ENCODE peak calls at places on chromosomes 11 and 22, in five cellular contexts. X, U, L, C and N are unnamed samples.

GRCh38 chr11:121929581-121929980 is 186.4 kb downstream of the BLID start:
- DNase-seq in C (peak; percentile 45), U (peak; percentile 74), X (no peak), L (no peak), N (no peak)

GRCh38 chr11:111539426-111540113 is 950 bp upstream of the LAYN start:
- DNase-seq in C (no peak), U (no peak), X (no peak), L (no peak), N (no peak)

GRCh38 chr22:30655532-30655931 is 12.1 kb downstream of the DUSP18 start:
- DNase-seq in U (no peak), X (no peak), L (no peak), C (no peak), N (no peak)

GRCh38 chr11:61587951-61588695 is 7.2 kb upstream of the SYT7 start:
- DNase-seq in U (peak; percentile 76), L (no peak), C (peak; percentile 75), X (peak; percentile 79), N (peak; percentile 69)

GRCh38 chr22:50008151-50009040 is 4.2 kb downstream of the IL17REL start:
- DNase-seq in X (no peak), U (no peak), L (no peak), C (peak; percentile 21), N (no peak)

GRCh38 chr22:44729391-44730012 is 22.9 kb upstream of the ARHGAP8 start:
- DNase-seq in C (peak; percentile 68), X (no peak), U (no peak), L (no peak), N (no peak)

GRCh38 chr11:135035282-135035681 is 623.2 kb upstream of the B3GAT1 start:
- DNase-seq in U (no peak), X (no peak), C (no peak), L (no peak), N (no peak)

GRCh38 chr11:111359223-111360149 is 19.6 kb downstream of the POU2AF1 start:
- DNase-seq in U (no peak), X (no peak), C (no peak), L (no peak), N (no peak)

GRCh38 chr11:126115253-126115540 is 52.5 kb upstream of the CDON start:
- DNase-seq in C (peak; percentile 68), X (no peak), L (no peak), U (no peak), N (no peak)

GRCh38 chr11:126113963-126114362 is 51.3 kb upstream of the CDON start:
- DNase-seq in C (no peak), U (no peak), X (no peak), L (no peak), N (no peak)

GRCh38 chr11:126113515-126113957 is 50.9 kb upstream of the CDON start:
- DNase-seq in X (no peak), U (peak; percentile 28), C (peak; percentile 94), L (no peak), N (no peak)

GRCh38 chr11:126114486-126115252 is 52.0 kb upstream of the CDON start:
- DNase-seq in C (no peak), U (no peak), X (no peak), L (no peak), N (no peak)

GRCh38 chr11:126115820-126116319 is 53.2 kb upstream of the CDON start:
- DNase-seq in U (peak; percentile 42), L (no peak), X (peak; percentile 27), C (peak; percentile 90), N (no peak)
- TF ChIP-seq CTCF in U (peak; percentile 30), L (no peak), X (no peak), C (peak; percentile 26), N (no peak)

GRCh38 chr11:77094841-77095365 is 7.7 kb upstream of the OMP start:
- DNase-seq in C (no peak), X (no peak), L (no peak), U (no peak), N (no peak)
- TF ChIP-seq CTCF in C (no peak), X (no peak), L (no peak), U (no peak), N (no peak)

GRCh38 chr22:22928666-22929380 is 41.2 kb downstream of the IGLL5 start:
- DNase-seq in C (peak; percentile 68), X (peak; percentile 67), U (no peak), L (peak; percentile 92), N (peak; percentile 89)

GRCh38 chr22:22930222-22930497 is 42.5 kb downstream of the IGLL5 start:
- DNase-seq in X (no peak), C (no peak), U (no peak), L (no peak), N (no peak)

GRCh38 chr22:22927888-22928665 is 40.5 kb downstream of the IGLL5 start:
- DNase-seq in L (no peak), U (no peak), X (peak; percentile 64), C (no peak), N (no peak)

GRCh38 chr22:22930571-22931556 is 43.2 kb downstream of the IGLL5 start:
- DNase-seq in U (no peak), C (no peak), X (no peak), L (peak; percentile 60), N (no peak)

DNA sequence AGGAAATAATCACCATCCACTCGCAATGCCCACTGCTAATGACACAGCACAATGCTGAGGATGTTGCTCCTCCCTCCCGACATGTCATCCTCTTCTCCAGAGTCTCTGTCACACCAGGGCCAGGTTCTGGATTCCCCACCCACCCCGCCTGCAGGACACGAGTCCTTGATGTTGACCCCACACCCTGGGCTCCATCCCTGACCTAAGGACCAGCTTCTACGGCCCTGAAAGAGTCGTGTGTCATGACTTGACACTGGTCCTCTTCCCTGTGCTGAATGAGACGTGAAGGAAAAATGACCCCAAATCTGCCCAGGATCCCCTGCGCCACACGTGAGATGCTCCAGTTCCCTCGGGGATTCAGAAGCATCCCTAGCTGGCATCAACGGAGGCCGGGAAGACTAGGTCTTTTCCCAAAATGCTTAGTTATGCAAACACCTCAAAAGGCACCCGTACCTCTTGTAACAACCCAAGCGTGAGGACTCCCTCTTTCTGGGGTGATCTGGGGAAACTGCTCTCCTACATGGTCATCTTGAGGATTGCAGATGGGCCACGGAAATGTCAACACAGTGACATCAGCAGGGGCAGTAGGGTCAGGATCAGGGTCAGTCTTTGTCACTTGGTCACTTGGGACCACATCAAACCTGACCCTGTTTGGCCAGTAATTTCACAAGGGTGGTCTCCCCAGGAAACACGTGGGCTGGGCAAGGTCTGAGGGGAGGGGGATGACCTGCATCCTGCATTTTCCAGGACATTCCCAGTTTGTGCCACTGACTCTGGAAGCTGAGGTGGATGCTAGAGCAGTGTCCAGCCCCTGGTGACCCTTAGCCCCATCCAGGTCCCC is 42.0 kb downstream of the IGLL5 start:
- DNase-seq in L (peak; percentile 69), U (no peak), X (peak; percentile 65), C (no peak), N (no peak)
- TF ChIP-seq CTCF in L (no peak), U (no peak), X (peak; percentile 18), C (no peak), N (no peak)

DNA sequence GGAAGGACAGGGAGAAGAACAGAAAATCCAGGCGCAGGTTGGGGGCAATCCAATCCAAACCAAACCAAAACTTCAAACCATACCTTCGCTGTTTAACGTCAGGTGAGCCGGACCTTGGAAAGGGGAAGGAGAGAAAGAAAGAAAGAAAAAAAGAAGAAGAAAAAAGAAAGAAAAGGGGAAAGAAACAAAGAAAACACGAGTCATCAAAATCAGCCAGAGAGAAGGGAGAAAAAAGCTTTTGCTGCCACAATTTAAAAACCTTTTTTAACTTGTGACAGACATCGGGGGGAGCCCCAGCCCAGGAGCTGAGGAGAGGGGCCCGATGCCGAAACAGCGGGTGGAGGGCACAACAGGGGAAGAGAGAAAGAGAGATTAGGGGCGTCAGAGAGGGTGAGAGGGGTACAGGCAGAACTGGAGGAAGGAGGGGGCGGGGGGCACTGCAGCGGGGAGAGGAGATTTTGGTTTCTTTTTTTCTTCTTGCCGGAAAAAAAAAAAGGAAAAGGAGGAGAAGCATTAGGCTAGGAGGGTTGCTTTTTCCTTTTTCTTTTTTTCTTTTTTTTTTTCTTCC is 30.1 kb downstream of the NRXN2 start:
- DNase-seq in U (no peak), X (no peak), L (no peak), C (no peak), N (no peak)
- TF ChIP-seq CTCF in U (no peak), X (no peak), L (no peak), C (no peak), N (no peak)

GRCh38 chr11:26134053-26134452 is 197.9 kb upstream of the ANO3 start:
- DNase-seq in L (no peak), U (no peak), X (no peak), C (no peak), N (no peak)
- TF ChIP-seq CTCF in L (no peak), U (no peak), X (no peak), C (no peak), N (peak; percentile 13)

DNA sequence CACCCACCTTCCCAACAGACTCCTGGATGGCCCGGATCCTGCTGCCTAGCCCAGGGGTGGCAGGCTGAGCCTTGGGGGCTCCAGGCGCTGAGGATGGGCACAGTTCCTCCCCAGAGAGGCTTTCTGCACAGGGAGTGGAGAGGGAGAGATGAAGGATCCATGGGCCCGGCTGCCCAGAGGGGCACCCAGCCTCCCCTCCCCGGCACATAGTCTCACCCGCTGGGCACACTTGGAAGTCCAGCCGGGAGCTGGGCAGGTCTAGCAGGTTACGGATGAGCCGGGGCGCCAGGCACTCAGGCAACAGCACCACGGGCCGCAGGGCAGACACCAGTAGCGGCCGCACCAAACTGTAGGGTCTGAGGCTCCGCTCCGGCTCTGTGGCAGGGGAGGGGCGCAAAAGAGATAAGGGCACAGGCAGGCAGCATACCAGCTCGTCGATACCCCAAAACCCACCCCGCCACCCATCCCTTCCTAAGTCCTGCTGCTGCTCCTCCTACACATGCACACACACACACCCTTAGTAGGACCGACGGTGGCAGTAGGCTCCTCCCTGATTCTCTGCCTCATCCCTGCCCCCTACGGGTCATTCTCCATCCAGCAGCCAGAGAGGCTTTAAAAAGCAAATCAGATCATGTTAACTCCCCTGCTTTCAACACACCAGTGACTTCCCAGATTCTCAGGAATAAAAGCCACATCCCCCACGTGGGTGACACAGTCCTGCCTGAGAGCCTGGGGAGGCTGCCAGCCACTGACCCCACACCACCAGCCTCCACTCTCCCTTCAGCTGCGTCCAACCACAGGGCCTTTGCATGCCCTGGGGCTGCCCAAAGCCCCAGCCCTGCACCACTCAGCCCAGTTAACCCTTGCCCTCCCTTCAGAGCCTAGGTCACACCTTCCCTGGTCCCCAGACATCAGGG is 6.5 kb upstream of the MFNG start:
- DNase-seq in U (peak; percentile 70), C (no peak), X (peak; percentile 50), L (no peak), N (peak; percentile 84)
- TF ChIP-seq CTCF in U (peak; percentile 64), C (peak; percentile 38), X (peak; percentile 48), L (peak; percentile 65), N (peak; percentile 60)